ENCODE peak calls at places on chromosomes 6 and 20, in six cellular contexts. One of them, this sample, is unnamed.

GRCh38 chr20:19095762-19096161 is 116.7 kb upstream of the SLC24A3 start:
- DNase-seq in BJ: no peak
- DNase-seq in CD8-positive, alpha-beta T cell: no peak
- DNase-seq in PC-3: peak; percentile 37
- DNase-seq in cardiac muscle cell: peak; percentile 3
- DNase-seq in foreskin fibroblast: no peak
- DNase-seq in this sample: no peak

GRCh38 chr6:13147396-13148181 is 180.7 kb downstream of the TBC1D7 start:
- DNase-seq in PC-3: no peak
- DNase-seq in cardiac muscle cell: no peak
- DNase-seq in BJ: no peak
- DNase-seq in CD8-positive, alpha-beta T cell: no peak
- DNase-seq in foreskin fibroblast: no peak
- DNase-seq in this sample: no peak

GRCh38 chr20:16864958-16865357 is 116.8 kb downstream of the OTOR start:
- DNase-seq in BJ: no peak
- DNase-seq in CD8-positive, alpha-beta T cell: no peak
- DNase-seq in foreskin fibroblast: no peak
- DNase-seq in cardiac muscle cell: no peak
- DNase-seq in PC-3: no peak
- DNase-seq in this sample: no peak

GRCh38 chr6:30837870-30838269 is 46.4 kb upstream of the DDR1 start:
- DNase-seq in CD8-positive, alpha-beta T cell: no peak
- DNase-seq in PC-3: peak; percentile 32
- DNase-seq in BJ: no peak
- DNase-seq in cardiac muscle cell: no peak
- DNase-seq in foreskin fibroblast: no peak
- DNase-seq in this sample: no peak

GRCh38 chr20:11783102-11783861 is 134.4 kb upstream of the BTBD3 start:
- DNase-seq in CD8-positive, alpha-beta T cell: no peak
- DNase-seq in PC-3: no peak
- DNase-seq in BJ: no peak
- DNase-seq in foreskin fibroblast: no peak
- DNase-seq in cardiac muscle cell: no peak
- DNase-seq in this sample: no peak

GRCh38 chr20:9359561-9360308 is 154.7 kb upstream of the LAMP5 start:
- DNase-seq in foreskin fibroblast: peak; percentile 60
- DNase-seq in PC-3: peak; percentile 78
- DNase-seq in cardiac muscle cell: peak; percentile 50
- DNase-seq in BJ: peak; percentile 34
- DNase-seq in CD8-positive, alpha-beta T cell: no peak
- DNase-seq in this sample: peak; percentile 31

GRCh38 chr6:8905647-8906231 is 470.4 kb upstream of the SLC35B3 start:
- DNase-seq in CD8-positive, alpha-beta T cell: no peak
- DNase-seq in cardiac muscle cell: no peak
- DNase-seq in foreskin fibroblast: no peak
- DNase-seq in PC-3: no peak
- DNase-seq in BJ: no peak
- DNase-seq in this sample: no peak

GRCh38 chr6:132446136-132446535 is 44.9 kb upstream of the MOXD1 start:
- DNase-seq in foreskin fibroblast: no peak
- DNase-seq in BJ: no peak
- DNase-seq in cardiac muscle cell: no peak
- DNase-seq in CD8-positive, alpha-beta T cell: no peak
- DNase-seq in PC-3: no peak
- DNase-seq in this sample: no peak

GRCh38 chr20:24446811-24447210 is 22.6 kb upstream of the SYNDIG1 start:
- DNase-seq in PC-3: no peak
- DNase-seq in foreskin fibroblast: no peak
- DNase-seq in cardiac muscle cell: no peak
- DNase-seq in CD8-positive, alpha-beta T cell: no peak
- DNase-seq in BJ: no peak
- DNase-seq in this sample: no peak

GRCh38 chr6:62613920-62614319 is 327.9 kb upstream of the KHDRBS2 start:
- DNase-seq in BJ: no peak
- DNase-seq in CD8-positive, alpha-beta T cell: no peak
- DNase-seq in cardiac muscle cell: no peak
- DNase-seq in foreskin fibroblast: no peak
- DNase-seq in PC-3: no peak
- DNase-seq in this sample: no peak

GRCh38 chr20:50406610-50407136 is 103.5 kb upstream of the PTPN1 start:
- DNase-seq in PC-3: no peak
- DNase-seq in BJ: no peak
- DNase-seq in foreskin fibroblast: no peak
- DNase-seq in CD8-positive, alpha-beta T cell: no peak
- DNase-seq in cardiac muscle cell: no peak
- DNase-seq in this sample: no peak

GRCh38 chr6:30690403-30691207 is at the start of gene NRM:
- DNase-seq in cardiac muscle cell: peak; percentile 91
- DNase-seq in PC-3: peak; percentile 88
- DNase-seq in CD8-positive, alpha-beta T cell: peak; percentile 77
- DNase-seq in BJ: no peak
- DNase-seq in foreskin fibroblast: peak; percentile 89
- DNase-seq in this sample: peak; percentile 89

DNA sequence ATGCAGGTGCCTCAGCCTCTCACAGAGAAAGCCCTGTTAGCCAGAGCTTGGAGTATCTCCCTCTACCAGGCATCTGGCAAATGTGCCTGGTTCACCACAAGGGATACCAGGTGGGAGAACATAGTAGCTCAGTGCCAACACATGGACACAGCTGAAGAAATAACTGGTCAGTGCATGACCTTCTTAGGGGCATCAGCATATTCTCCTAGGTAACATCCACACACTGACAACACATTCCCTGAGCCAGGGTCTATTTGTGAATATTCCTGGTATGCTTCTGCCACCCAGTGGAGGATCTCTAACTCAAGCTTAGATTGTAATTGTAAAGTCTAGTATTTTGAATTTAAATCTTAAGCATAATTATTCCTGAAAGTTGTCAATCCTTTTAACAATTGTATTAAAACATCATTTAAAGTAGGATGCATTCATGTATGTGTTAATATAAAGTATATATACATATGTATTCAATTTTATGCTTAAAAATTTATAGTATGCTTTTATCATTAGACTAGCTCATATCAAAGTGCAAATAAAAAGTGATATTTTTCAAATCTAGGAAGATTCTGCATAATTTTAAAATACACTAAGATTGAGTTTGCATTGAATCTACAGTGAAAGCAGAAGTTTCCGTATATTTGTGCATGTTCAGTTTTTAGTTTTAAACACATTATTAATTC is 45.3 kb upstream of the COL21A1 start:
- DNase-seq in PC-3: peak; percentile 79
- DNase-seq in foreskin fibroblast: peak; percentile 45
- DNase-seq in BJ: no peak
- DNase-seq in CD8-positive, alpha-beta T cell: no peak
- DNase-seq in cardiac muscle cell: peak; percentile 76
- DNase-seq in this sample: peak; percentile 55
- TF ChIP-seq CTCF in PC-3: peak; percentile 87
- TF ChIP-seq CTCF in foreskin fibroblast: peak; percentile 49
- TF ChIP-seq CTCF in BJ: peak; percentile 55
- TF ChIP-seq CTCF in CD8-positive, alpha-beta T cell: no peak
- TF ChIP-seq CTCF in cardiac muscle cell: peak; percentile 60
- TF ChIP-seq CTCF in this sample: peak; percentile 59

GRCh38 chr6:44113396-44113795 is 13.9 kb downstream of the MRPL14 start:
- DNase-seq in foreskin fibroblast: no peak
- DNase-seq in PC-3: no peak
- DNase-seq in cardiac muscle cell: no peak
- DNase-seq in CD8-positive, alpha-beta T cell: no peak
- DNase-seq in BJ: no peak
- DNase-seq in this sample: no peak
- TF ChIP-seq CTCF in foreskin fibroblast: no peak
- TF ChIP-seq CTCF in PC-3: peak; percentile 42
- TF ChIP-seq CTCF in cardiac muscle cell: peak; percentile 12
- TF ChIP-seq CTCF in CD8-positive, alpha-beta T cell: no peak
- TF ChIP-seq CTCF in BJ: no peak
- TF ChIP-seq CTCF in this sample: no peak

GRCh38 chr20:219290-220115 is 7.6 kb upstream of the DEFB129 start:
- DNase-seq in CD8-positive, alpha-beta T cell: no peak
- DNase-seq in foreskin fibroblast: no peak
- DNase-seq in cardiac muscle cell: peak; percentile 6
- DNase-seq in BJ: no peak
- DNase-seq in PC-3: peak; percentile 63
- DNase-seq in this sample: peak; percentile 56
- TF ChIP-seq CTCF in CD8-positive, alpha-beta T cell: no peak
- TF ChIP-seq CTCF in foreskin fibroblast: peak; percentile 15
- TF ChIP-seq CTCF in cardiac muscle cell: peak; percentile 23
- TF ChIP-seq CTCF in BJ: peak; percentile 29
- TF ChIP-seq CTCF in PC-3: peak; percentile 79
- TF ChIP-seq CTCF in this sample: peak; percentile 61

DNA sequence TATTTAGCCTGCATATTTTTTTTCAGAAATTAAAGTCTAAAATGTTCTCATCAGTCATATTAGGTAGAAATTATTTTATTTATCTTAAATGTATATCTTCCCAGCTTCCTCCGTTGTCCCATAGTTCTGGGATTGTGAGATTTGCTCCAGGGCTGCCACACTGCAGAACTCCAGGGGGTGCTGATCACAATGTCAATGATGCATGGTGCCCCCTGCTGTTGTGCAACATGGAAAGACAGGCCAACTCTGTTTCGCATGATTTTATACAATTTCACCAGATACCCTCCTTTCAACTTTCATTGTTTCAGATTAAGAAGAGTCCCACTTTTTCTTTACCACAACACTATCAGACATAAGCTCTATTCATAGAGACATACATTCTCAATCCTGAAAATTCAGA is 35.9 kb downstream of the ID4 start:
- DNase-seq in CD8-positive, alpha-beta T cell: no peak
- DNase-seq in BJ: no peak
- DNase-seq in PC-3: peak; percentile 10
- DNase-seq in foreskin fibroblast: no peak
- DNase-seq in cardiac muscle cell: no peak
- DNase-seq in this sample: no peak
- TF ChIP-seq CTCF in CD8-positive, alpha-beta T cell: no peak
- TF ChIP-seq CTCF in BJ: peak; percentile 12
- TF ChIP-seq CTCF in PC-3: peak; percentile 56
- TF ChIP-seq CTCF in foreskin fibroblast: no peak
- TF ChIP-seq CTCF in cardiac muscle cell: peak; percentile 17
- TF ChIP-seq CTCF in this sample: no peak

DNA sequence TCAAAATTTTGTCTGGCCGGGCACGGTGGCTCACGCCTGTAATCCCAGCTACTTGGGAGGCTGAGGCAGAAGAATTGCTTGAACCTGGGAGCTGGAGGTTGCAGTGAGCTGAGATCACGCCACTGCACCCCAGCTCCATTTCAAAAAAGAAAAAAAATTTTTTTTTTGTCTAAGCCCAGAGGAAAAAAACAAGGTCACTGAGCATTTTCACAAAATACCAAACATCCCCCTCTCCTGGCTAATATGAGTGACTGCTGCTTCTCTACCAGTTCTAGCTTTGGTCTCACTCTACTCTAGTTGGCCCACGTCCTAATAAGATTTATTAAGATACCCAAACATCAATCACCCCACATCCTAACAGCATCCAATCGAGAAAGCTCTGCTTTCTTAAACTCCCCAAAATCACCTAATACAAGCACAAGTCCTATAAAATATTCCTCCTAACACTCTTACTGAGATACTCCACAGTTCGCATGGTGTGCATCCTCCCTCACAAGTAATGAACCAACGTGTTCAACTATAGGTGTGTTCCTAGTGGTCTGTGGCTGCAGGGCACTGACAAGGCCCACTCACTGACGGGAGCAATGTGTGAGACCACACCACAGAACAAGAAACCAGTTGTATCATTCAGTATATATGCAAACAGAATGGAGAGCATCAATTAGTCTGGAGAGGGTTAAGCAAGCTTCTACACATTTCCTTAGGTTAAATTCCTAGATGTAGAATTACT is 64.2 kb downstream of the FKBP5 start:
- DNase-seq in cardiac muscle cell: peak; percentile 8
- DNase-seq in BJ: no peak
- DNase-seq in CD8-positive, alpha-beta T cell: peak; percentile 58
- DNase-seq in PC-3: peak; percentile 44
- DNase-seq in foreskin fibroblast: peak; percentile 13
- DNase-seq in this sample: no peak
- TF ChIP-seq CTCF in cardiac muscle cell: peak; percentile 23
- TF ChIP-seq CTCF in BJ: peak; percentile 45
- TF ChIP-seq CTCF in CD8-positive, alpha-beta T cell: peak; percentile 70
- TF ChIP-seq CTCF in PC-3: peak; percentile 65
- TF ChIP-seq CTCF in foreskin fibroblast: peak; percentile 36
- TF ChIP-seq CTCF in this sample: no peak

GRCh38 chr6:138263963-138264362 is 45.7 kb upstream of the PBOV1 start:
- DNase-seq in foreskin fibroblast: no peak
- DNase-seq in cardiac muscle cell: no peak
- DNase-seq in BJ: no peak
- DNase-seq in CD8-positive, alpha-beta T cell: no peak
- DNase-seq in PC-3: no peak
- DNase-seq in this sample: no peak
- TF ChIP-seq CTCF in foreskin fibroblast: no peak
- TF ChIP-seq CTCF in cardiac muscle cell: no peak
- TF ChIP-seq CTCF in BJ: no peak
- TF ChIP-seq CTCF in CD8-positive, alpha-beta T cell: no peak
- TF ChIP-seq CTCF in PC-3: no peak
- TF ChIP-seq CTCF in this sample: no peak

GRCh38 chr6:107612762-107613415 is 123.0 kb downstream of the SOBP start:
- DNase-seq in PC-3: no peak
- DNase-seq in CD8-positive, alpha-beta T cell: no peak
- DNase-seq in BJ: no peak
- DNase-seq in cardiac muscle cell: no peak
- DNase-seq in foreskin fibroblast: no peak
- DNase-seq in this sample: no peak
- TF ChIP-seq CTCF in PC-3: no peak
- TF ChIP-seq CTCF in CD8-positive, alpha-beta T cell: no peak
- TF ChIP-seq CTCF in BJ: no peak
- TF ChIP-seq CTCF in cardiac muscle cell: peak; percentile 4
- TF ChIP-seq CTCF in foreskin fibroblast: no peak
- TF ChIP-seq CTCF in this sample: no peak